ENCODE peak calls at places on chromosomes 6 and 20, in seven cellular contexts. One of them, this sample, is unnamed.

GRCh38 chr6:71852951-71853350 is 33.4 kb upstream of the RIMS1 start:
- DNase-seq in left lung: no peak
- DNase-seq in Peyer's patch: no peak
- DNase-seq in heart right ventricle: no peak
- DNase-seq in body of pancreas: no peak
- DNase-seq in AG09309: no peak
- DNase-seq in CD8-positive, alpha-beta T cell: no peak
- DNase-seq in this sample: no peak

GRCh38 chr6:135426833-135427232 is 70.7 kb downstream of the AHI1 start:
- DNase-seq in left lung: no peak
- DNase-seq in Peyer's patch: no peak
- DNase-seq in heart right ventricle: no peak
- DNase-seq in body of pancreas: no peak
- DNase-seq in AG09309: no peak
- DNase-seq in CD8-positive, alpha-beta T cell: no peak
- DNase-seq in this sample: no peak

GRCh38 chr6:80366721-80367120 is 260.2 kb downstream of the BCKDHB start:
- DNase-seq in left lung: no peak
- DNase-seq in Peyer's patch: no peak
- DNase-seq in heart right ventricle: peak
- DNase-seq in body of pancreas: no peak
- DNase-seq in AG09309: no peak
- DNase-seq in CD8-positive, alpha-beta T cell: no peak
- DNase-seq in this sample: no peak

GRCh38 chr6:21781075-21781474 is 187.5 kb downstream of the SOX4 start:
- DNase-seq in left lung: no peak
- DNase-seq in Peyer's patch: no peak
- DNase-seq in heart right ventricle: no peak
- DNase-seq in body of pancreas: no peak
- DNase-seq in AG09309: no peak
- DNase-seq in CD8-positive, alpha-beta T cell: no peak
- DNase-seq in this sample: no peak

GRCh38 chr6:142474446-142475289 is 172.9 kb downstream of the ADGRG6 start:
- DNase-seq in left lung: no peak
- DNase-seq in Peyer's patch: peak
- DNase-seq in heart right ventricle: no peak
- DNase-seq in body of pancreas: no peak
- DNase-seq in AG09309: peak
- DNase-seq in CD8-positive, alpha-beta T cell: no peak
- DNase-seq in this sample: no peak

GRCh38 chr6:150211700-150212615 is 69.1 kb downstream of the PPP1R14C start:
- DNase-seq in left lung: no peak
- DNase-seq in Peyer's patch: no peak
- DNase-seq in heart right ventricle: no peak
- DNase-seq in body of pancreas: no peak
- DNase-seq in AG09309: no peak
- DNase-seq in CD8-positive, alpha-beta T cell: no peak
- DNase-seq in this sample: no peak

GRCh38 chr6:26400626-26401025 is 1.4 kb upstream of the BTN3A1 start:
- DNase-seq in left lung: no peak
- DNase-seq in Peyer's patch: no peak
- DNase-seq in heart right ventricle: no peak
- DNase-seq in body of pancreas: no peak
- DNase-seq in AG09309: no peak
- DNase-seq in CD8-positive, alpha-beta T cell: no peak
- DNase-seq in this sample: no peak

GRCh38 chr6:139522471-139523220 is 148.2 kb upstream of the CITED2 start:
- DNase-seq in left lung: no peak
- DNase-seq in Peyer's patch: no peak
- DNase-seq in heart right ventricle: no peak
- DNase-seq in body of pancreas: no peak
- DNase-seq in AG09309: no peak
- DNase-seq in CD8-positive, alpha-beta T cell: no peak
- DNase-seq in this sample: no peak

GRCh38 chr6:30418448-30418847 is 70.9 kb upstream of the HLA-E start:
- DNase-seq in left lung: no peak
- DNase-seq in Peyer's patch: no peak
- DNase-seq in heart right ventricle: no peak
- DNase-seq in body of pancreas: no peak
- DNase-seq in AG09309: no peak
- DNase-seq in CD8-positive, alpha-beta T cell: no peak
- DNase-seq in this sample: no peak

GRCh38 chr20:5171074-5171789 is 44.4 kb downstream of the CDS2 start:
- DNase-seq in left lung: no peak
- DNase-seq in Peyer's patch: no peak
- DNase-seq in heart right ventricle: peak
- DNase-seq in body of pancreas: peak
- DNase-seq in AG09309: no peak
- DNase-seq in CD8-positive, alpha-beta T cell: no peak
- DNase-seq in this sample: no peak

GRCh38 chr6:51951924-51952323 is 135.5 kb downstream of the PKHD1 start:
- DNase-seq in left lung: no peak
- DNase-seq in Peyer's patch: no peak
- DNase-seq in heart right ventricle: no peak
- DNase-seq in body of pancreas: no peak
- DNase-seq in AG09309: no peak
- DNase-seq in CD8-positive, alpha-beta T cell: no peak
- DNase-seq in this sample: no peak

GRCh38 chr6:20778917-20779316 is 244.7 kb downstream of the CDKAL1 start:
- DNase-seq in left lung: no peak
- DNase-seq in Peyer's patch: no peak
- DNase-seq in heart right ventricle: no peak
- DNase-seq in body of pancreas: no peak
- DNase-seq in AG09309: no peak
- DNase-seq in CD8-positive, alpha-beta T cell: no peak
- DNase-seq in this sample: no peak

GRCh38 chr6:166386111-166386510 is 3.4 kb upstream of the MPC1 start:
- DNase-seq in left lung: no peak
- DNase-seq in Peyer's patch: no peak
- DNase-seq in heart right ventricle: no peak
- DNase-seq in body of pancreas: no peak
- DNase-seq in AG09309: no peak
- DNase-seq in CD8-positive, alpha-beta T cell: no peak
- DNase-seq in this sample: no peak

GRCh38 chr6:16130932-16131387 is 2.1 kb downstream of the MYLIP start:
- DNase-seq in left lung: no peak
- DNase-seq in Peyer's patch: no peak
- DNase-seq in heart right ventricle: peak
- DNase-seq in body of pancreas: peak
- DNase-seq in AG09309: peak
- DNase-seq in CD8-positive, alpha-beta T cell: peak
- DNase-seq in this sample: peak

GRCh38 chr6:16127471-16127870 is 1.4 kb upstream of the MYLIP start:
- DNase-seq in left lung: no peak
- DNase-seq in Peyer's patch: no peak
- DNase-seq in heart right ventricle: no peak
- DNase-seq in body of pancreas: no peak
- DNase-seq in AG09309: no peak
- DNase-seq in CD8-positive, alpha-beta T cell: no peak
- DNase-seq in this sample: no peak

GRCh38 chr6:16130437-16130891 is 1.6 kb downstream of the MYLIP start:
- DNase-seq in left lung: no peak
- DNase-seq in Peyer's patch: no peak
- DNase-seq in heart right ventricle: no peak
- DNase-seq in body of pancreas: peak
- DNase-seq in AG09309: no peak
- DNase-seq in CD8-positive, alpha-beta T cell: no peak
- DNase-seq in this sample: peak

GRCh38 chr6:16129623-16130243 is 847 bp downstream of the MYLIP start:
- DNase-seq in left lung: peak
- DNase-seq in Peyer's patch: peak
- DNase-seq in heart right ventricle: peak
- DNase-seq in body of pancreas: peak
- DNase-seq in AG09309: no peak
- DNase-seq in CD8-positive, alpha-beta T cell: no peak
- DNase-seq in this sample: no peak

GRCh38 chr6:16128759-16129622 is at the start of gene MYLIP:
- DNase-seq in left lung: peak
- DNase-seq in Peyer's patch: peak
- DNase-seq in heart right ventricle: peak
- DNase-seq in body of pancreas: peak
- DNase-seq in AG09309: peak
- DNase-seq in CD8-positive, alpha-beta T cell: peak
- DNase-seq in this sample: peak
- TF ChIP-seq CTCF in left lung: peak
- TF ChIP-seq CTCF in Peyer's patch: peak
- TF ChIP-seq CTCF in heart right ventricle: peak
- TF ChIP-seq CTCF in body of pancreas: peak
- TF ChIP-seq CTCF in AG09309: peak
- TF ChIP-seq CTCF in CD8-positive, alpha-beta T cell: peak
- TF ChIP-seq CTCF in this sample: peak

GRCh38 chr6:10640402-10640801 is 54.0 kb downstream of the C6orf52 start:
- DNase-seq in left lung: no peak
- DNase-seq in Peyer's patch: no peak
- DNase-seq in heart right ventricle: no peak
- DNase-seq in body of pancreas: no peak
- DNase-seq in AG09309: no peak
- DNase-seq in CD8-positive, alpha-beta T cell: no peak
- DNase-seq in this sample: no peak
- TF ChIP-seq CTCF in left lung: no peak
- TF ChIP-seq CTCF in Peyer's patch: no peak
- TF ChIP-seq CTCF in heart right ventricle: no peak
- TF ChIP-seq CTCF in body of pancreas: no peak
- TF ChIP-seq CTCF in AG09309: no peak
- TF ChIP-seq CTCF in CD8-positive, alpha-beta T cell: no peak
- TF ChIP-seq CTCF in this sample: no peak

DNA sequence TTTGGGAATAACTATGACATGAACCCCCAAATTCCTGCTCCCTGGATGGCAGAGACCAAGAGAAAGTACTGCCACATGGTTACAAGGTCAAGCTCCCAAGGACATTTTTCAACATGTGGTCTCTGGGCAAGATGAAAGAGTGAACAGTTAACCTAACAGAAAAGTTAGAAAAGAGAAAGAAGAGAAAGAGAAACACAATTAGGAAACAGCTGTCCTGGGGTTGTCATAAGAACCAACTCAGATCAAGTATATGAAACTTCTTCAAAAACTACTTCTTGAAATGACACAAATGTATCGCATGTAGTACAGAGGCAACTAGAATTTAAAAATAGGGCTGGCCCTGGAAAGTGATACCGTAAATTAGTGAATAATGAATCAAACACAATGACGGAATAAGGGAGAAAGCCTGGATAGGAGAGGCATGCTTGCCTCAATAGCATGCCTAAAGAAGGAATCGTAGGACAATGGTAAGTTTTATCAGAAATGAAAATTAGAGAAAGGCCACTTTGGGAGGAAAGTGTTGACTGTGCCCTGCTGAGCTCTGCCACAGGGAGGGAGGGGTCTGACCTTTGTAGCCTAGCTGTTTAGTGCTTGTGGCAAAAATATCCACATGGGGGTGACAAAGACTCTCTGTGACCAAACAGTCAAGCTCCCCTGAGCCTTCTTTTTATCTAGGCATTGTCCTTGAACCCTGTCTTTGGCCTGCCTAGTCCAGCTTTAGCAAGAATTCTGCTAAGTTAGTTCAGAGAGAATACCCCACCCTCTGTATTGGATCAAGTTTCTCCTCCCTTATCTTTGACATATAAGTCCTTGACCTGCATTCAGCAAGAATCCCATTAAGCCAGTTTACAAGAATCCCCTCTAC is 4.3 kb upstream of the DCBLD1 start:
- DNase-seq in left lung: no peak
- DNase-seq in Peyer's patch: no peak
- DNase-seq in heart right ventricle: no peak
- DNase-seq in body of pancreas: no peak
- DNase-seq in AG09309: no peak
- DNase-seq in CD8-positive, alpha-beta T cell: no peak
- DNase-seq in this sample: no peak
- TF ChIP-seq CTCF in left lung: peak
- TF ChIP-seq CTCF in Peyer's patch: peak
- TF ChIP-seq CTCF in heart right ventricle: no peak
- TF ChIP-seq CTCF in body of pancreas: peak
- TF ChIP-seq CTCF in AG09309: peak
- TF ChIP-seq CTCF in CD8-positive, alpha-beta T cell: no peak
- TF ChIP-seq CTCF in this sample: no peak

DNA sequence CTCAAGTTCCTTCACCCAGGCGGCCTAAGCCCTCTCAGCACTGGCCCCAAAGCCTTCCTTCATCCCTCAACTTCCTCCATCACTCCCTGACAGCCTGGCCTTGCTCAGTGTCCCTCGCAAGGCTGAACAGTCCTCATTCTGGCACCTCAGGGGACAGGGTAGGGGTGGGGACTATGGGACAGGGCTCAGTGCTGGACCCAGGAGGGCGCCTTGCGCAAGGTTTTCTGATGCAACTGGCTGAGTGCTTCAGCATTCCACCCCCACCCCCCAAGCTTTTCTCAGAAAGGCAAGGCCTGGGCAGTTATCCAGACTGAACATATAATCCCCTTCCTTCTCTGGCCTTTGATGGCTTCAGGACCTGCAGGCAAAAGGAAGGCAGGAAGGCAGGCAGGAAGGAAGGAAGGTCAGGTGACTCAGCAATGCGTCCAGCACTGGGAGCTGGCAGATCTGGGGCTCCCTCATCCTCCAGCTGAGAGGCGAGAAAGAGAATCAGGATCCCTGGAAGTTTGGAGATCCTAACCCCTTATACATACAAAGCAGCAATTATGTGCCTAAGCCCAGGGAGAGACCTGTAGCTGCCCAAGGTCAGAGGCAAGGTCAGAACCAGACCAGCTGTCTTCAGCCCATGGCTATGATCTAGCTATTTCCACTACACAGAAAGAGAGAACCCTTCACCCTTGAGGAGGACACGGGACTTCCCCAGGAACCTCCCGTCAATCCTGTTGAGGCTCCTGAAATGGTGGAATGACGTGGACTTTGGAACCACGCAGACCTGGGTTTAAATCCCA is 8.6 kb upstream of the TRIB3 start:
- DNase-seq in left lung: peak
- DNase-seq in Peyer's patch: no peak
- DNase-seq in heart right ventricle: peak
- DNase-seq in body of pancreas: peak
- DNase-seq in AG09309: peak
- DNase-seq in CD8-positive, alpha-beta T cell: no peak
- DNase-seq in this sample: no peak
- TF ChIP-seq CTCF in left lung: no peak
- TF ChIP-seq CTCF in Peyer's patch: no peak
- TF ChIP-seq CTCF in heart right ventricle: no peak
- TF ChIP-seq CTCF in body of pancreas: no peak
- TF ChIP-seq CTCF in AG09309: no peak
- TF ChIP-seq CTCF in CD8-positive, alpha-beta T cell: no peak
- TF ChIP-seq CTCF in this sample: no peak